ENCODE peak calls at places on chromosomes 16 and 17, in six cellular contexts. J, H, D, L, Z and Q are unnamed samples.

GRCh38 chr17:142102-142661 is 4.8 kb downstream of the SCGB1C2 start:
- DNase-seq in J (peak; percentile 43), H (peak; percentile 69), D (peak; percentile 75), L (peak; percentile 13), Z (peak; percentile 6), Q (no peak)

GRCh38 chr17:64378890-64379354 is 11.7 kb downstream of the PECAM1 start:
- DNase-seq in J (peak; percentile 47), H (no peak), D (no peak), L (no peak), Z (no peak), Q (no peak)

GRCh38 chr17:10631048-10631700 is 25.9 kb downstream of the MYH3 start:
- DNase-seq in J (peak; percentile 62), H (no peak), D (peak; percentile 57), L (peak; percentile 43), Z (no peak), Q (peak; percentile 18)

GRCh38 chr16:63982156-63982555 is 1139.7 kb downstream of the CDH11 start:
- DNase-seq in J (no peak), H (no peak), D (peak; percentile 40), L (no peak), Z (no peak), Q (no peak)

GRCh38 chr17:37429442-37429841 is 22.8 kb downstream of the TADA2A start:
- DNase-seq in J (no peak), H (no peak), D (no peak), L (no peak), Z (no peak), Q (no peak)

GRCh38 chr16:88323041-88323440 is 59.7 kb upstream of the ZNF469 start:
- DNase-seq in J (no peak), H (peak; percentile 64), D (no peak), L (no peak), Z (no peak), Q (no peak)

GRCh38 chr16:24309222-24309905 is 53.2 kb downstream of the CACNG3 start:
- DNase-seq in J (no peak), H (no peak), D (peak; percentile 97), L (no peak), Z (no peak), Q (no peak)

GRCh38 chr17:69607162-69607834 is 192.8 kb downstream of the MAP2K6 start:
- DNase-seq in J (peak; percentile 83), H (peak; percentile 86), D (peak; percentile 77), L (peak; percentile 75), Z (peak; percentile 62), Q (no peak)

GRCh38 chr17:37609170-37610040 is at the start of gene SYNRG:
- DNase-seq in J (peak; percentile 98), H (peak; percentile 99), D (peak; percentile 91), L (peak; percentile 95), Z (peak; percentile 96), Q (peak; percentile 95)

GRCh38 chr17:57519800-57520199 is 225.3 kb downstream of the CCDC182 start:
- DNase-seq in J (no peak), H (no peak), D (no peak), L (no peak), Z (no peak), Q (no peak)

GRCh38 chr17:81685108-81685507 is 1.3 kb downstream of the HGS start:
- DNase-seq in J (no peak), H (no peak), D (peak; percentile 31), L (no peak), Z (no peak), Q (no peak)

GRCh38 chr17:51601622-51602261 is 341.4 kb downstream of the UTP18 start:
- DNase-seq in J (no peak), H (no peak), D (no peak), L (no peak), Z (no peak), Q (no peak)

GRCh38 chr17:65787503-65787902 is 226.1 kb upstream of the AXIN2 start:
- DNase-seq in J (no peak), H (no peak), D (no peak), L (no peak), Z (no peak), Q (no peak)

GRCh38 chr16:46688101-46688656 is 799 bp downstream of the VPS35 start:
- DNase-seq in J (peak; percentile 75), H (no peak), D (no peak), L (peak; percentile 53), Z (peak; percentile 32), Q (no peak)

GRCh38 chr17:81942167-81942553 is 4.9 kb downstream of the MYADML2 start:
- DNase-seq in J (no peak), H (no peak), D (no peak), L (no peak), Z (no peak), Q (no peak)

GRCh38 chr17:20122236-20122879 is 113.2 kb downstream of the SPECC1 start:
- DNase-seq in J (no peak), H (no peak), D (no peak), L (no peak), Z (no peak), Q (no peak)

GRCh38 chr16:88743693-88744519 is 37.6 kb downstream of the CTU2 start:
- DNase-seq in J (peak; percentile 92), H (peak; percentile 95), D (peak; percentile 74), L (peak; percentile 88), Z (peak; percentile 77), Q (peak; percentile 68)

GRCh38 chr16:49951568-49952195 is 73.3 kb upstream of the CNEP1R1 start:
- DNase-seq in J (no peak), H (no peak), D (no peak), L (no peak), Z (no peak), Q (no peak)

GRCh38 chr17:48641541-48642058 is 15.4 kb upstream of the HOXB9 start:
- DNase-seq in J (peak; percentile 40), H (no peak), D (no peak), L (peak; percentile 40), Z (no peak), Q (no peak)

GRCh38 chr16:2776500-2777139 is 460 bp downstream of the ELOB start:
- DNase-seq in J (peak; percentile 62), H (peak; percentile 84), D (no peak), L (no peak), Z (no peak), Q (peak; percentile 29)

GRCh38 chr16:89325861-89326471 is 108.5 kb downstream of the ZNF778 start:
- DNase-seq in J (peak; percentile 80), H (peak; percentile 73), D (peak; percentile 54), L (peak; percentile 72), Z (peak; percentile 76), Q (no peak)

GRCh38 chr17:76082326-76083251 is 3.6 kb downstream of the ZACN start:
- DNase-seq in J (no peak), H (peak; percentile 71), D (no peak), L (no peak), Z (no peak), Q (no peak)

GRCh38 chr17:62753562-62753961 is 54.6 kb downstream of the MARCHF10 start:
- DNase-seq in J (no peak), H (no peak), D (no peak), L (no peak), Z (no peak), Q (no peak)

GRCh38 chr16:67857547-67858233 is 10.2 kb upstream of the CENPT start:
- DNase-seq in J (peak; percentile 89), H (peak; percentile 88), D (no peak), L (peak; percentile 65), Z (peak; percentile 67), Q (peak; percentile 29)

GRCh38 chr17:17439971-17440843 is 36.6 kb upstream of the MED9 start:
- DNase-seq in J (peak; percentile 93), H (no peak), D (peak; percentile 77), L (peak; percentile 77), Z (peak; percentile 44), Q (peak; percentile 63)

DNA sequence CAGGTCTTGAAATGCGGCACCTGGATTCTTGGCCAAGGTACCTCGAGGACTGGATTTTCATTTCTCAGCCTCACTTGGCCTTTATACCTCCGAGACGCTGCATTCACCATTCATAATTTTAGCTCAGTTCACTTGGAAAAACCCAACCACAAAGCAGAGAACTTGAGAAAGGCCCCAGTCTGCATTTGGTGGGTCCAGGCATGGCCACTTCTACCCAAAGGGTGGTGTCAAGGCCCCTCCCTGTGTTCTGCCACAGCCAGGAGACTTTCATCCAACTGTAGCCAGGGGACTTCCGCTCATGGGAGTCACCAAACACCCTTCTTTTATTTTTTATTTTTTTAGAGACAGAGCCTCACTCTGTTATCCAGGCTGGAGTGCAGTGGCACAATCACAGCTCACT is 14.7 kb upstream of the TVP23A start:
- DNase-seq in J (no peak), H (peak; percentile 20), D (no peak), L (no peak), Z (no peak), Q (no peak)
- H3K27ac ChIP-seq in J (no peak overlapping the region), H (no peak overlapping the region), D (no peak overlapping the region), L (no peak overlapping the region), Z (no peak overlapping the region), Q (no peak overlapping the region)

GRCh38 chr16:71927383-71927782 is 32.1 kb downstream of the IST1 start:
- DNase-seq in J (peak; percentile 80), H (no peak), D (peak; percentile 92), L (peak; percentile 76), Z (peak; percentile 72), Q (no peak)
- H3K36me3 ChIP-seq in J (peaks cover 4% of the 10 kb centered on the region), H (peaks cover 3% of the 10 kb centered on the region), D (peaks cover 77% of the 10 kb centered on the region), L (peaks cover 38% of the 10 kb centered on the region), Z (peaks cover 89% of the 10 kb centered on the region), Q (peaks cover 51% of the 10 kb centered on the region)

GRCh38 chr16:30085820-30086219 is 5.9 kb downstream of the TBX6 start:
- DNase-seq in J (no peak), H (no peak), D (no peak), L (no peak), Z (no peak), Q (no peak)

GRCh38 chr16:30085247-30085646 is 6.5 kb downstream of the TBX6 start:
- DNase-seq in J (no peak), H (peak; percentile 80), D (no peak), L (no peak), Z (no peak), Q (no peak)

GRCh38 chr16:30083216-30084055 is 7.6 kb downstream of the PPP4C start:
- DNase-seq in J (no peak), H (no peak), D (no peak), L (no peak), Z (no peak), Q (no peak)

GRCh38 chr16:30084096-30084815 is 7.5 kb downstream of the TBX6 start:
- DNase-seq in J (no peak), H (no peak), D (no peak), L (no peak), Z (no peak), Q (no peak)

DNA sequence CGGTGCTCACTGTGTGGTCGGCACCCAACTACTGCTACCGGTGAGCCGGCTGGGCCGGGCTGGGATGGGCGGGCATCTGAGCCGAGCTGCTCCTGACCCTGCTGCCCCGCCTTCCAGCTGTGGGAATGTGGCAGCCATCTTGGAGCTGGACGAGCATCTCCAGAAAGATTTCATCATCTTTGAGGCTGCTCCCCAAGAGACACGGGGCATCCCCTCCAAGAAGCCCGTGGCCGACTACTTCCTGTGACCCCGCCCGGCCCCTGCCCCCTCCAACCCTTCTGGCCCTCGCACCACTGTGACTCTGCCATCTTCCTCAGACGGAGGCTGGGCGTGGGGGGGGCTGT is 6.9 kb downstream of the TBX6 start:
- DNase-seq in J (no peak), H (peak; percentile 86), D (no peak), L (no peak), Z (no peak), Q (no peak)
- H3K27ac ChIP-seq in J (no peak overlapping the region), H (no peak overlapping the region), D (no peak overlapping the region), L (no peak overlapping the region), Z (peak overlapping the region; percentile 11), Q (no peak overlapping the region)

DNA sequence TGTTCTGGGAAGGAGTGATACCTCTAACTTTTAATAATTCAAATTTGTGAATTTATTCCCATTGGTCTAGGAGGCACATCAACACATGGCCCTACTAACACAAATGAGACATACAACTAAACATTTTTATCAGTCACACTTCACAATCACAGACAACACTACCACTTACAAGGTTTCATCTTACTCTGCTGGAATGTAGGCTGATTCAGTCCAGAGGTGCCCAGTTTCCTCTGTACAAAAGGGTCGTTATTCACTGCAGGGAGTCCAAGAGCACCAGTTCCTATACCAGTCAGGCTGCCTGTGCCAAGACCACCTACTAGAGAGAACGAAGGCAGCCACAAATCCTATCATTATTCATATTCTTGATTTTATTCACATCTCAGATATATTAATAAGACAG is 41.4 kb downstream of the SETD6 start:
- DNase-seq in J (no peak), H (no peak), D (peak; percentile 9), L (no peak), Z (no peak), Q (no peak)
- H3K36me3 ChIP-seq in J (no peaks in the 10 kb centered on the region), H (peaks cover 5% of the 10 kb centered on the region), D (peaks cover 84% of the 10 kb centered on the region), L (peaks cover 40% of the 10 kb centered on the region), Z (peaks cover 97% of the 10 kb centered on the region), Q (peaks cover 61% of the 10 kb centered on the region)